ENCODE peak calls at places on chromosomes 11 and 22, in four cellular contexts. H is hepatocyte, J is H9, A is cardiac muscle cell. E is an unnamed sample. For H3K9me3, the result is how much of the 10 kb centered on the place peaks cover.

GRCh38 chr11:32870676-32871075 is 21.9 kb upstream of the QSER1 start:
- DNase-seq in H (no peak), J (peak), A (peak), E (no peak)

GRCh38 chr11:118921929-118922744 is 3.6 kb downstream of the BCL9L start:
- DNase-seq in H (peak), J (peak), A (peak), E (peak)

GRCh38 chr11:13304655-13305340 is 27.2 kb downstream of the BMAL1 start:
- DNase-seq in H (no peak), J (no peak), A (no peak), E (peak)

GRCh38 chr11:44589301-44589700 is 23.8 kb downstream of the CD82 start:
- DNase-seq in H (peak), J (no peak), A (no peak), E (no peak)

GRCh38 chr11:10727259-10727851 is 23.7 kb upstream of the CTR9 start:
- DNase-seq in H (peak), J (no peak), A (no peak), E (no peak)

GRCh38 chr11:119352857-119353260 is 6.4 kb upstream of the MFRP start:
- DNase-seq in H (peak), J (peak), A (peak), E (peak)

GRCh38 chr11:1260620-1261019 is 37.8 kb downstream of the MUC5B start:
- DNase-seq in H (no peak), J (no peak), A (no peak), E (no peak)

GRCh38 chr11:82056450-82056849 is 677.2 kb downstream of the FAM181B start:
- DNase-seq in H (no peak), J (no peak), A (no peak), E (no peak)

GRCh38 chr11:15468471-15468870 is 353.7 kb downstream of the INSC start:
- DNase-seq in H (no peak), J (no peak), A (no peak), E (no peak)

GRCh38 chr22:50733521-50734342 is 4.3 kb upstream of the ACR start:
- DNase-seq in H (no peak), J (no peak), A (no peak), E (no peak)

GRCh38 chr11:70016666-70017347 is 61.3 kb upstream of the ANO1 start:
- DNase-seq in H (no peak), J (no peak), A (no peak), E (no peak)

GRCh38 chr11:111376453-111376871 is 2.6 kb downstream of the POU2AF1 start:
- DNase-seq in H (no peak), J (no peak), A (no peak), E (no peak)

GRCh38 chr11:131909426-131910200 is 539.2 kb downstream of the NTM start:
- DNase-seq in H (no peak), J (no peak), A (no peak), E (no peak)

GRCh38 chr11:131904756-131905155 is 534.3 kb downstream of the NTM start:
- DNase-seq in H (no peak), J (peak), A (no peak), E (no peak)

GRCh38 chr11:131907371-131907770 is 537.0 kb downstream of the NTM start:
- DNase-seq in H (no peak), J (no peak), A (no peak), E (no peak)

GRCh38 chr11:131908316-131908715 is 537.9 kb downstream of the NTM start:
- DNase-seq in H (no peak), J (no peak), A (no peak), E (no peak)

DNA sequence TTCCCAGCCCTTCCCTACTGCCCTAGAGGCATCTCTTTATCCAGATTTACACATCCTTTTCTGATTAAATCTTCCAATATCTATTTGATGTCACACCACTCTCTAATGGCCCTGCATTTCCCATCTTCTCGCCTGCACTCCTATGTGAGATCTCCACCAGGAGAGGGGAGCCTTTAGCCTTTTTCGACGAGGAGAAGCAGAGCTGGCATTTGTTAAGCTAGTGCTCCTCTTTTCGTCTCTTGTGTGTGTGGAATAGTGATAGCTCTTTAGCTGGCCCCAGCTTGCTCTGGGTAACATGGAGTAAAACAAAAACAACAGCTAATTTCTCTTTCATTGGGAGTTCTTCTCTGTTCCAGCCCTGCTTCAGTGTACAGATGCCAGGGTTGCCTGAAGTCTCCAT is 536.5 kb downstream of the NTM start:
- DNase-seq in H (no peak), J (no peak), A (no peak), E (no peak)
- TF ChIP-seq CTCF in H (peak), J (peak), A (no peak), E (peak)

GRCh38 chr11:108535384-108535955 is 37.3 kb upstream of the POGLUT3 start:
- DNase-seq in H (no peak), J (no peak), A (no peak), E (no peak)

GRCh38 chr11:108538022-108538424 is 39.8 kb upstream of the POGLUT3 start:
- DNase-seq in H (no peak), J (no peak), A (no peak), E (no peak)

GRCh38 chr11:108536783-108537182 is 38.6 kb upstream of the POGLUT3 start:
- DNase-seq in H (no peak), J (no peak), A (no peak), E (no peak)

GRCh38 chr11:108534274-108534882 is 36.2 kb upstream of the POGLUT3 start:
- DNase-seq in H (no peak), J (no peak), A (no peak), E (no peak)

DNA sequence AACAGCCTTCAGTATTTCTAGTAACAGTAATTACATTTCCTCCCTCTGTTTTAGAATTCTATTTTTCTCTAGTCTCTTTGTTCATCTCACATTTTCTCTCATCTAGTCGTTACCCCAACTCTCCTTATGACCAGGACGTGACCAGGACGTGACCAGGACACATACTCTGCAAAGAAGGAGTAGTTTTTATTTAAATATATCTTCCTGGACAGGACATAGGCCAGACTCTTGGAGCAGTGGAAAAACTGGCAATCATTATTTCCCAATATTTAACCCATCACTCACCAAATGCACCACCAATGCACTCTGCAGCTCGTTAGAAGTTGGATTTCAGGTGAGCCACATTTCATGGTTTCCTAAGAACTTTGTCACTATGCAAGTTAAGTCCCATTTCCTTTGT is 40.3 kb upstream of the POGLUT3 start:
- DNase-seq in H (no peak), J (no peak), A (no peak), E (no peak)
- H3K9me3 ChIP-seq in H (under half), J (under half), A (under half), E (under half)

GRCh38 chr22:36981247-36981775 is 37.9 kb downstream of the TST start:
- DNase-seq in H (no peak), J (no peak), A (no peak), E (no peak)

GRCh38 chr22:36985490-36985889 is 33.8 kb downstream of the TST start:
- DNase-seq in H (no peak), J (no peak), A (no peak), E (no peak)

GRCh38 chr22:36979016-36979415 is 40.2 kb downstream of the TST start:
- DNase-seq in H (no peak), J (no peak), A (no peak), E (no peak)

GRCh38 chr22:36979511-36979910 is 39.7 kb downstream of the TST start:
- DNase-seq in H (no peak), J (no peak), A (no peak), E (no peak)

DNA sequence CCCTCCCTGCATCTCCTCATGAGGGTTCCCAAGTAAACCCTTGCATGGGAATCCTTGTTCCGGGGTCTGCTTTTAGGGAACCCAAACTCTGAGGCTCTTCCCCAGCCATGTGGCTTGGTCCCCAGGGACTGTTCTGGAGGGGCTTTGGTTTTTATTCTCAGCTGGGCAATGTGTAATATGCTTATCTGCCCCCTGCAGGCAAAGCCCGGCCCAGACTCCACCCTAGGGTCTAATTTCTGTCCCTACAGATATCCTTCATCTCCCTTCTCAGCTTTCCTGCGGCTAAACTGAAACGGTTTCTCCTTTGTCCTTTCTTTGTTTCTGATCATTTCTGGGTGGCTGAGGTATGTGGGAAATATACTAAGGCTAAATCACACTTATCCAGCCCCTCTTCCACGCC is 37.1 kb downstream of the TST start:
- DNase-seq in H (no peak), J (no peak), A (no peak), E (no peak)
- TF ChIP-seq CTCF in H (no peak), J (peak), A (peak), E (no peak)

GRCh38 chr11:97414801-97415200 is 1025.0 kb downstream of the JRKL start:
- DNase-seq in H (no peak), J (no peak), A (no peak), E (no peak)
- H3K9me3 ChIP-seq in H (under half), J (under half), A (under half), E (under half)

GRCh38 chr11:22779850-22780249 is 49.8 kb downstream of the SVIP start:
- DNase-seq in H (no peak), J (no peak), A (no peak), E (no peak)

GRCh38 chr11:22774716-22775115 is 54.9 kb downstream of the SVIP start:
- DNase-seq in H (no peak), J (no peak), A (no peak), E (no peak)

GRCh38 chr11:22775248-22775647 is 54.4 kb downstream of the SVIP start:
- DNase-seq in H (no peak), J (no peak), A (no peak), E (no peak)

GRCh38 chr11:22780914-22781593 is 48.5 kb downstream of the SVIP start:
- DNase-seq in H (no peak), J (no peak), A (no peak), E (no peak)

GRCh38 chr11:22778642-22779041 is 51.0 kb downstream of the SVIP start:
- DNase-seq in H (peak), J (no peak), A (no peak), E (no peak)
- TF ChIP-seq CTCF in H (peak), J (peak), A (no peak), E (peak)